ENCODE peak calls at places on chromosomes 2 and 18, in seven cellular contexts. One of them, this sample, is unnamed.

GRCh38 chr2:161991991-161992390 is 82.0 kb downstream of the DPP4 start:
- DNase-seq in cerebellar cortex: no peak
- DNase-seq in hippocampal formation: no peak
- DNase-seq in CD8-positive, alpha-beta memory T cell: no peak
- DNase-seq in NCI-H2029 treated with DMSO at 0.1 percent for 48 hours: no peak
- DNase-seq in anterior cingulate cortex: no peak
- DNase-seq in HCT116: no peak
- DNase-seq in this sample: no peak

GRCh38 chr2:69300650-69301049 is 86.4 kb downstream of the GFPT1 start:
- DNase-seq in cerebellar cortex: no peak
- DNase-seq in CD8-positive, alpha-beta memory T cell: no peak
- DNase-seq in hippocampal formation: no peak
- DNase-seq in HCT116: no peak
- DNase-seq in NCI-H2029 treated with DMSO at 0.1 percent for 48 hours: no peak
- DNase-seq in anterior cingulate cortex: no peak
- DNase-seq in this sample: no peak

GRCh38 chr2:196046123-196046917 is 22.3 kb downstream of the DNAH7 start:
- DNase-seq in NCI-H2029 treated with DMSO at 0.1 percent for 48 hours: no peak
- DNase-seq in hippocampal formation: no peak
- DNase-seq in HCT116: no peak
- DNase-seq in CD8-positive, alpha-beta memory T cell: no peak
- DNase-seq in anterior cingulate cortex: no peak
- DNase-seq in cerebellar cortex: no peak
- DNase-seq in this sample: no peak

GRCh38 chr2:151478011-151478410 is 68.3 kb downstream of the RIF1 start:
- DNase-seq in hippocampal formation: no peak
- DNase-seq in NCI-H2029 treated with DMSO at 0.1 percent for 48 hours: no peak
- DNase-seq in CD8-positive, alpha-beta memory T cell: no peak
- DNase-seq in HCT116: no peak
- DNase-seq in anterior cingulate cortex: no peak
- DNase-seq in cerebellar cortex: no peak
- DNase-seq in this sample: no peak

GRCh38 chr2:96541326-96541725 is 4.8 kb downstream of the ARID5A start:
- DNase-seq in anterior cingulate cortex: no peak
- DNase-seq in CD8-positive, alpha-beta memory T cell: no peak
- DNase-seq in NCI-H2029 treated with DMSO at 0.1 percent for 48 hours: no peak
- DNase-seq in HCT116: no peak
- DNase-seq in hippocampal formation: no peak
- DNase-seq in cerebellar cortex: no peak
- DNase-seq in this sample: no peak

GRCh38 chr2:46334389-46335345 is 37.5 kb downstream of the EPAS1 start:
- DNase-seq in anterior cingulate cortex: no peak
- DNase-seq in CD8-positive, alpha-beta memory T cell: no peak
- DNase-seq in hippocampal formation: no peak
- DNase-seq in NCI-H2029 treated with DMSO at 0.1 percent for 48 hours: no peak
- DNase-seq in cerebellar cortex: no peak
- DNase-seq in HCT116: no peak
- DNase-seq in this sample: peak

GRCh38 chr2:239881561-239882320 is 143.4 kb downstream of the NDUFA10 start:
- DNase-seq in cerebellar cortex: no peak
- DNase-seq in HCT116: no peak
- DNase-seq in hippocampal formation: no peak
- DNase-seq in NCI-H2029 treated with DMSO at 0.1 percent for 48 hours: peak
- DNase-seq in CD8-positive, alpha-beta memory T cell: no peak
- DNase-seq in anterior cingulate cortex: no peak
- DNase-seq in this sample: peak

GRCh38 chr2:129893244-129893643 is 86.2 kb upstream of the RAB6C start:
- DNase-seq in cerebellar cortex: no peak
- DNase-seq in NCI-H2029 treated with DMSO at 0.1 percent for 48 hours: no peak
- DNase-seq in hippocampal formation: no peak
- DNase-seq in CD8-positive, alpha-beta memory T cell: no peak
- DNase-seq in HCT116: no peak
- DNase-seq in anterior cingulate cortex: no peak
- DNase-seq in this sample: no peak

GRCh38 chr18:23890589-23890988 is 124.0 kb upstream of the TTC39C start:
- DNase-seq in cerebellar cortex: no peak
- DNase-seq in NCI-H2029 treated with DMSO at 0.1 percent for 48 hours: no peak
- DNase-seq in hippocampal formation: no peak
- DNase-seq in CD8-positive, alpha-beta memory T cell: no peak
- DNase-seq in anterior cingulate cortex: no peak
- DNase-seq in HCT116: no peak
- DNase-seq in this sample: no peak

GRCh38 chr2:42132066-42132965 is 36.8 kb upstream of the EML4 start:
- DNase-seq in hippocampal formation: no peak
- DNase-seq in NCI-H2029 treated with DMSO at 0.1 percent for 48 hours: no peak
- DNase-seq in anterior cingulate cortex: no peak
- DNase-seq in HCT116: no peak
- DNase-seq in cerebellar cortex: peak
- DNase-seq in CD8-positive, alpha-beta memory T cell: no peak
- DNase-seq in this sample: no peak

GRCh38 chr2:64781991-64782390 is 128.3 kb upstream of the SERTAD2 start:
- DNase-seq in CD8-positive, alpha-beta memory T cell: no peak
- DNase-seq in hippocampal formation: no peak
- DNase-seq in anterior cingulate cortex: no peak
- DNase-seq in NCI-H2029 treated with DMSO at 0.1 percent for 48 hours: no peak
- DNase-seq in cerebellar cortex: no peak
- DNase-seq in HCT116: no peak
- DNase-seq in this sample: peak